ENCODE peak calls at places on chromosomes 5 and 9, in six cellular contexts. Y is NCI-H1105 treated with DMSO at 0.1 percent for 48 hours; S is NCI-H460; I is T-helper 9 cell; W is stimulated activated CD4-positive, alpha-beta T cell treated with anti-CD3 and anti-CD28 coated beads, Interleukin-15, amount 100 ng/mL, for 24 hours; F is NCI-H1092. N is an unnamed sample.

GRCh38 chr5:133818031-133818431 is 150.4 kb downstream of the C5orf15 start:
- DNase-seq in Y (no peak), S (no peak), I (no peak), W (no peak), F (no peak), N (no peak)

GRCh38 chr9:127451681-127452480 is 571 bp downstream of the LRSAM1 start:
- DNase-seq in Y (peak), S (no peak), I (peak), W (peak), F (no peak), N (peak)

GRCh38 chr5:73139485-73139884 is 19.1 kb downstream of the TMEM171 start:
- DNase-seq in Y (no peak), S (no peak), I (no peak), W (no peak), F (no peak), N (no peak)

GRCh38 chr9:131667576-131667975 is 72.3 kb downstream of the RAPGEF1 start:
- DNase-seq in Y (no peak), S (no peak), I (peak), W (peak), F (no peak), N (no peak)

GRCh38 chr9:107137495-107138202 is 145.4 kb upstream of the RAD23B start:
- DNase-seq in Y (no peak), S (peak), I (no peak), W (peak), F (no peak), N (no peak)

GRCh38 chr5:133821311-133821741 is 147.1 kb downstream of the C5orf15 start:
- DNase-seq in Y (no peak), S (no peak), I (no peak), W (no peak), F (no peak), N (no peak)

GRCh38 chr5:29378104-29378503 is 1815.4 kb upstream of the CDH6 start:
- DNase-seq in Y (no peak), S (no peak), I (no peak), W (no peak), F (no peak), N (no peak)

GRCh38 chr9:92097997-92098482 is 17.2 kb downstream of the SPTLC1 start:
- DNase-seq in Y (no peak), S (peak), I (peak), W (peak), F (no peak), N (peak)

GRCh38 chr9:137978262-137978714 is 100.7 kb downstream of the CACNA1B start:
- DNase-seq in Y (no peak), S (no peak), I (no peak), W (no peak), F (no peak), N (no peak)

GRCh38 chr5:138724470-138725146 is 28.6 kb upstream of the CTNNA1 start:
- DNase-seq in Y (no peak), S (no peak), I (no peak), W (no peak), F (no peak), N (no peak)

GRCh38 chr5:61837788-61838187 is 468.2 kb upstream of the KIF2A start:
- DNase-seq in Y (no peak), S (no peak), I (no peak), W (no peak), F (no peak), N (no peak)

GRCh38 chr9:127123239-127123935 is 952 bp upstream of the ANGPTL2 start:
- DNase-seq in Y (peak), S (no peak), I (no peak), W (no peak), F (peak), N (peak)

GRCh38 chr9:133970581-133970900 is 21.6 kb downstream of the VAV2 start:
- DNase-seq in Y (no peak), S (no peak), I (no peak), W (no peak), F (no peak), N (no peak)

GRCh38 chr9:137085918-137086530 is 761 bp upstream of the MAN1B1 start:
- DNase-seq in Y (no peak), S (no peak), I (no peak), W (peak), F (no peak), N (no peak)

GRCh38 chr9:131140550-131140949 is 15.2 kb downstream of the NUP214 start:
- DNase-seq in Y (no peak), S (no peak), I (no peak), W (no peak), F (no peak), N (no peak)

GRCh38 chr5:126508962-126509279 is 85.7 kb downstream of the GRAMD2B start:
- DNase-seq in Y (no peak), S (no peak), I (no peak), W (no peak), F (no peak), N (no peak)

GRCh38 chr5:146754621-146755020 is 123.9 kb downstream of the PPP2R2B start:
- DNase-seq in Y (no peak), S (no peak), I (no peak), W (no peak), F (no peak), N (no peak)

GRCh38 chr9:76701441-76702031 is 62.7 kb upstream of the PCA3 start:
- DNase-seq in Y (no peak), S (no peak), I (no peak), W (no peak), F (no peak), N (no peak)

GRCh38 chr5:115169392-115170127 is at the start of gene TRIM36:
- DNase-seq in Y (peak), S (peak), I (peak), W (peak), F (peak), N (peak)